ENCODE peak calls at places on chromosomes 5 and 9, in seven cellular contexts. A, C, N, H, Q, X and Y are unnamed samples.
A peak's percentile ranks its signal among the peaks of the same experiment; 100 is the strongest.

GRCh38 chr9:91786132-91786896 is 163.7 kb downstream of the ROR2 start:
- DNase-seq in C (no peak), N (no peak), H (no peak), A (no peak), X (no peak), Q (no peak), Y (no peak)

GRCh38 chr5:52798952-52799351 is 11.2 kb downstream of the ITGA1 start:
- DNase-seq in X (no peak), N (no peak), A (no peak), C (no peak), Q (no peak), H (no peak), Y (no peak)

GRCh38 chr5:60173672-60174071 is 280.1 kb upstream of the PDE4D start:
- DNase-seq in Q (no peak), A (no peak), C (no peak), X (no peak), H (no peak), N (no peak), Y (no peak)

GRCh38 chr5:172564883-172565282 is 76.2 kb upstream of the NEURL1B start:
- DNase-seq in Q (no peak), A (no peak), H (no peak), C (no peak), X (no peak), N (no peak), Y (no peak)

GRCh38 chr9:136807281-136808074 is at the start of gene RABL6:
- DNase-seq in H (peak; percentile 92), N (peak; percentile 92), C (peak; percentile 83), X (peak; percentile 67), Q (peak; percentile 89), A (peak; percentile 78), Y (no peak)

GRCh38 chr5:145984072-145984471 is 47.7 kb downstream of the SH3RF2 start:
- DNase-seq in H (no peak), X (peak; percentile 30), N (no peak), A (no peak), Q (no peak), C (no peak), Y (no peak)

GRCh38 chr9:13719410-13719809 is 439.9 kb upstream of the MPDZ start:
- DNase-seq in H (no peak), X (peak; percentile 43), N (no peak), C (no peak), A (no peak), Q (peak; percentile 50), Y (no peak)

GRCh38 chr5:150584561-150585335 is 55.7 kb upstream of the SYNPO start:
- DNase-seq in H (no peak), A (no peak), Q (no peak), C (no peak), X (no peak), N (no peak), Y (no peak)

GRCh38 chr5:96963267-96963666 is 27.4 kb downstream of the LNPEP start:
- DNase-seq in C (no peak), A (no peak), N (no peak), H (peak; percentile 27), Q (peak; percentile 95), X (peak; percentile 12), Y (no peak)

GRCh38 chr5:55497712-55498111 is 37.1 kb downstream of the PLPP1 start:
- DNase-seq in N (no peak), Q (no peak), A (no peak), C (no peak), H (no peak), X (no peak), Y (no peak)

GRCh38 chr9:128835246-128836210 is 5.9 kb upstream of the SPOUT1 start:
- DNase-seq in Q (no peak), C (no peak), N (no peak), H (no peak), X (no peak), A (no peak), Y (no peak)

GRCh38 chr9:112334319-112334828 is 955 bp upstream of the PTBP3 start:
- DNase-seq in H (peak; percentile 36), N (peak; percentile 19), Q (peak; percentile 62), C (peak; percentile 45), A (peak; percentile 50), X (peak; percentile 32), Y (no peak)

GRCh38 chr5:39441838-39442237 is 17.1 kb upstream of the DAB2 start:
- DNase-seq in C (no peak), A (no peak), H (no peak), Q (no peak), X (no peak), N (no peak), Y (no peak)

GRCh38 chr5:33482335-33482734 is 41.6 kb downstream of the TARS1 start:
- DNase-seq in Q (no peak), C (peak; percentile 60), N (peak; percentile 66), X (no peak), H (no peak), A (no peak), Y (no peak)

GRCh38 chr5:51225671-51226419 is 157.4 kb upstream of the ISL1 start:
- DNase-seq in A (no peak), Q (peak; percentile 6), N (peak; percentile 18), H (peak; percentile 32), X (no peak), C (peak; percentile 13), Y (no peak)

GRCh38 chr5:150860422-150860821 is 14.1 kb downstream of the IRGM start:
- DNase-seq in H (no peak), X (no peak), Q (no peak), A (no peak), N (no peak), C (no peak), Y (no peak)

GRCh38 chr9:98383758-98384157 is 128.3 kb upstream of the TBC1D2 start:
- DNase-seq in A (no peak), N (peak; percentile 48), Q (peak; percentile 46), H (no peak), C (peak; percentile 48), X (peak; percentile 2), Y (no peak)

GRCh38 chr9:75152416-75152815 is 64.1 kb downstream of the OSTF1 start:
- DNase-seq in X (no peak), Q (no peak), N (no peak), A (peak; percentile 39), H (no peak), C (no peak), Y (no peak)

GRCh38 chr5:55682071-55682470 is 30.1 kb downstream of the SLC38A9 start:
- DNase-seq in H (no peak), C (no peak), A (no peak), X (no peak), Q (no peak), N (no peak), Y (no peak)

GRCh38 chr9:132293145-132293721 is 61.6 kb downstream of the SETX start:
- DNase-seq in Q (no peak), A (no peak), X (no peak), H (no peak), N (no peak), C (no peak), Y (no peak)

GRCh38 chr9:106575903-106576755 is 286.8 kb upstream of the ZNF462 start:
- DNase-seq in X (no peak), A (no peak), C (no peak), H (no peak), N (peak; percentile 84), Q (no peak), Y (no peak)

GRCh38 chr9:98419260-98419603 is 163.8 kb upstream of the TBC1D2 start:
- DNase-seq in N (no peak), A (no peak), X (no peak), C (no peak), Q (no peak), H (no peak), Y (no peak)

GRCh38 chr5:81768960-81769452 is 18.1 kb upstream of the SSBP2 start:
- DNase-seq in X (peak; percentile 87), H (peak; percentile 45), C (no peak), Q (peak; percentile 94), A (peak; percentile 54), N (no peak), Y (peak; percentile 35)

GRCh38 chr9:137723396-137724113 is 104.8 kb downstream of the EHMT1 start:
- DNase-seq in C (no peak), Q (no peak), H (no peak), N (peak; percentile 43), A (no peak), X (no peak), Y (no peak)

GRCh38 chr5:133298447-133298846 is 246.6 kb downstream of the HSPA4 start:
- DNase-seq in H (no peak), X (no peak), A (peak; percentile 6), C (no peak), N (no peak), Q (no peak), Y (no peak)

GRCh38 chr9:114803459-114803858 is 2.4 kb downstream of the TNFSF15 start:
- DNase-seq in C (peak; percentile 24), Q (no peak), H (no peak), X (no peak), N (no peak), A (no peak), Y (no peak)

GRCh38 chr9:88143179-88143578 is 4.9 kb upstream of the SPATA31C2 start:
- DNase-seq in H (no peak), C (no peak), X (no peak), A (no peak), N (no peak), Q (no peak), Y (no peak)

GRCh38 chr5:173228107-173228506 is 6.9 kb downstream of the NKX2-5 start:
- DNase-seq in C (peak; percentile 18), A (no peak), H (no peak), Q (no peak), N (no peak), X (no peak), Y (no peak)

GRCh38 chr5:126430631-126431030 is 7.4 kb downstream of the GRAMD2B start:
- DNase-seq in C (no peak), H (no peak), A (no peak), X (no peak), Q (no peak), N (no peak), Y (no peak)
- TF ChIP-seq EZH2phosphoT487 in C (no peak), H (no peak), A (no peak), X (no peak), Q (no peak), N (no peak), Y (no peak)

DNA sequence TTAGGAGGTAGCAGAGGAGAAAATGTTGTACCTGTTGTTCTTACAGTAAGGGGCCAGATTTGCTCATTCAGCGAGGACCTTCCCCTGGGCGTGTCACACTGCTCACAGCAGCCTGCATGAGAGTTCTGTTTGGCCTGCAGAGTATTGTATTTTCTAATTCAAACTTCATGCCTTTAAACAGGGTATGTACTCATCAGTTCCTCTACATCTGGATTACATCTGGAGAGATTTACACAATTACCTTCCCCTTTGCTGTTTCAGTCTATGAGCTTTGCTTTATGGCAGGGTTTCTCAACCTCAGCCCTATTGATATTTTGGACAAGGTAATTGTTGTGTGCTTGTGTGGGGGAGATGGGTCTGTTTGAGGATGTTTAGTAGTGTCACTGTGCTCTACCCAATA is 170.9 kb upstream of the STK32A start:
- DNase-seq in H (no peak), A (no peak), X (no peak), Q (no peak), N (no peak), C (no peak), Y (no peak)
- TF ChIP-seq EZH2phosphoT487 in H (no peak), A (no peak), X (no peak), Q (no peak), N (no peak), C (no peak), Y (no peak)

GRCh38 chr9:124122321-124122720 is 110.8 kb downstream of the LHX2 start:
- DNase-seq in X (no peak), N (no peak), Q (peak; percentile 44), A (no peak), H (no peak), C (no peak), Y (no peak)
- TF ChIP-seq EZH2phosphoT487 in X (no peak), N (no peak), Q (no peak), A (no peak), H (no peak), C (no peak), Y (no peak)

GRCh38 chr5:106966686-106967315 is 703.9 kb downstream of the EFNA5 start:
- DNase-seq in H (no peak), X (peak; percentile 65), N (no peak), C (no peak), A (no peak), Q (no peak), Y (no peak)
- TF ChIP-seq EZH2phosphoT487 in H (no peak), X (no peak), N (no peak), C (no peak), A (no peak), Q (no peak), Y (no peak)